ENCODE peak calls at places on chromosomes 2 and 18, in nine cellular contexts. I is K562; E is SK-N-SH; Q is tibial nerve; B is cardiac muscle cell; D is CD8-positive, alpha-beta T cell; H is GM23248; U is MG63; G is fibroblast of lung. W is an unnamed sample.

GRCh38 chr2:101160454-101160853 is 9.3 kb upstream of the TBC1D8 start:
- DNase-seq in I (no peak), E (no peak), Q (no peak), B (peak; percentile 61), D (no peak), H (peak; percentile 83), U (peak; percentile 80), G (peak; percentile 67), W (no peak)

GRCh38 chr2:182077451-182078142 is 91.9 kb downstream of the PPP1R1C start:
- DNase-seq in I (no peak), E (peak; percentile 28), Q (no peak), B (peak; percentile 91), D (no peak), H (peak; percentile 88), U (peak; percentile 33), G (peak; percentile 97), W (no peak)

GRCh38 chr2:228507870-228508269 is 326.4 kb upstream of the SPHKAP start:
- DNase-seq in I (no peak), E (no peak), Q (no peak), B (peak; percentile 13), D (no peak), H (peak; percentile 7), U (no peak), G (peak; percentile 3), W (no peak)

GRCh38 chr2:187169864-187170263 is 278.2 kb downstream of the CALCRL start:
- DNase-seq in I (no peak), E (no peak), Q (no peak), B (no peak), D (no peak), H (no peak), U (no peak), G (no peak), W (no peak)

GRCh38 chr18:2589345-2590060 is 18.1 kb downstream of the NDC80 start:
- DNase-seq in I (no peak), E (no peak), Q (no peak), B (peak; percentile 57), D (no peak), H (no peak), U (no peak), G (no peak), W (no peak)

GRCh38 chr18:6745504-6746031 is 16.1 kb downstream of the ARHGAP28 start:
- DNase-seq in I (no peak), E (no peak), Q (no peak), B (no peak), D (no peak), H (no peak), U (no peak), G (no peak), W (no peak)

GRCh38 chr2:111941531-111941930 is 43.1 kb downstream of the MERTK start:
- DNase-seq in I (no peak), E (no peak), Q (no peak), B (no peak), D (no peak), H (no peak), U (no peak), G (no peak), W (no peak)

GRCh38 chr2:161796192-161796591 is 172.0 kb downstream of the SLC4A10 start:
- DNase-seq in I (no peak), E (no peak), Q (peak; percentile 14), B (peak; percentile 24), D (no peak), H (peak; percentile 44), U (peak; percentile 27), G (peak; percentile 42), W (no peak)

GRCh38 chr2:69600425-69600824 is 43.1 kb downstream of the AAK1 start:
- DNase-seq in I (no peak), E (no peak), Q (no peak), B (no peak), D (no peak), H (no peak), U (no peak), G (no peak), W (no peak)

GRCh38 chr2:168343586-168343985 is 96.2 kb upstream of the STK39 start:
- DNase-seq in I (no peak), E (no peak), Q (no peak), B (peak; percentile 18), D (no peak), H (peak; percentile 80), U (peak; percentile 49), G (peak; percentile 47), W (no peak)

GRCh38 chr2:217279571-217279970 is 419.7 kb upstream of the TNP1 start:
- DNase-seq in I (no peak), E (no peak), Q (no peak), B (peak; percentile 86), D (no peak), H (peak; percentile 97), U (peak; percentile 47), G (peak; percentile 91), W (no peak)

DNA sequence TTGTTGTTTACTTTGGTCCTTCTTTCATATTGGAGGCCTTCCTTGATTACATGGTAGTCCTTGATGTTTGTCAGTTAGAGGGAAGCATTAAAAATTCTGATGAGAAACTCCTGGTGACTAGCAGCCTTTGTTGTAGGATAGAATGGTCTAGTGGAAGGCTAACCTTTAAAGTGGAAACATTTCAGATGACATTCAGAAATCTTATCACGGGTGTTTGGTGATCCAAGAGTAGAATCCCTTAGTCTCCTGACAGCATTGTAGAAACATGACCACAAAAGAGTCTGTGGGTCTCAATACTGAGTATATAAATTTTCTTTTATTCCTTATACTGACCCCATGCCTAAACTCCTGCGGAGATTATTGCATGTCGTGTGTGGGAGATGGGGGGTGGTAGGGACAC is 13.4 kb downstream of the MARCHF7 start:
- DNase-seq in I (no peak), E (no peak), Q (no peak), B (no peak), D (no peak), H (no peak), U (no peak), G (no peak), W (no peak)
- H3K9me3 ChIP-seq in I (no peaks in the 10 kb centered on the region), E (no peaks in the 10 kb centered on the region), Q (no peaks in the 10 kb centered on the region), B (no peaks in the 10 kb centered on the region), D (no peaks in the 10 kb centered on the region), H (no peaks in the 10 kb centered on the region), U (peaks cover 2% of the 10 kb centered on the region), G (no peaks in the 10 kb centered on the region), W (no peaks in the 10 kb centered on the region)

GRCh38 chr2:89841476-89841840 is 1150.0 kb downstream of the RPIA start:
- DNase-seq in I (no peak), E (no peak), Q (no peak), B (no peak), D (no peak), H (no peak), U (no peak), G (no peak), W (no peak)

GRCh38 chr2:89845532-89845931 is 1154.1 kb downstream of the RPIA start:
- DNase-seq in I (no peak), E (no peak), Q (no peak), B (no peak), D (no peak), H (no peak), U (no peak), G (no peak), W (no peak)

GRCh38 chr2:89842180-89842908 is 1150.9 kb downstream of the RPIA start:
- DNase-seq in I (no peak), E (no peak), Q (no peak), B (no peak), D (no peak), H (no peak), U (no peak), G (no peak), W (no peak)

GRCh38 chr2:89848114-89848513 is 1156.6 kb downstream of the RPIA start:
- DNase-seq in I (no peak), E (no peak), Q (no peak), B (no peak), D (no peak), H (no peak), U (no peak), G (no peak), W (no peak)

DNA sequence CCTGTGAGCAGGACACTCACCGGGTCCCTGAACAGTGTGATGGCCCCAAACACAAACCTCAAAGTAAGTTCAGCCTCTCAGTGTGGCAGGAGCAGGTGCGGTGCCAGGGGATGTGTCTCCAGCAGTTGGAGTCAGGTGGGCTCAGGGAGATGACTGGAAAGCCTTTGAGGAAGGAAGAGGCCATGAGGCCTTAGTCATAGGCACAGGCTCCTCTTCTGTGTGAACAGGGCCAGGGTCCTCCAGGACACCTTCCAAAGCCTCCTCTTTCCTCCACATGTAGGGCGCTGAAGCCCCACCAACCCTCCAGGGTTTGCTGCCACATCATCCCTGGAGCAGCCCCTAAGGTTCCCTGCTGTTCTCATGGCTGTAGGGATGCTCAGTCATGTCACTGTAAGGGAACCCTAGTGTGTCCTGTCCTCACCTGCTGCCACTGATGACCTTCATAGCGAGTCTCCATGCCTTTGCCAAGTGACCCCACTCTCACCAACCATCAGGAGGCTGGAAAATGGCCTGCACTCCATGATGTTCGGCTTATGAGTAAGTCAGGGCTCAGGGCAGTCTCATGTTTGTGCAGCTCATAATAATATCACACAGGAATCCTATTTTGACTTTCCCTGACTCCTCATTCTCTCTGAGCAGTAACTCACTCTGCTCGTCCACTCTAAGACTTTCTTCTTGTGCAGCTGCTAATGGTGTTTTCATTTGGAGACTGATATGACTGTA is 1152.9 kb downstream of the RPIA start:
- DNase-seq in I (no peak), E (no peak), Q (no peak), B (no peak), D (no peak), H (no peak), U (no peak), G (no peak), W (no peak)
- H3K9me3 ChIP-seq in I (no peaks in the 10 kb centered on the region), E (no peaks in the 10 kb centered on the region), Q (no peaks in the 10 kb centered on the region), B (peaks cover 28% of the 10 kb centered on the region), D (peaks cover under 1% of the 10 kb centered on the region), H (no peaks in the 10 kb centered on the region), U (peaks cover 9% of the 10 kb centered on the region), G (peaks cover 3% of the 10 kb centered on the region), W (peaks cover 6% of the 10 kb centered on the region)

DNA sequence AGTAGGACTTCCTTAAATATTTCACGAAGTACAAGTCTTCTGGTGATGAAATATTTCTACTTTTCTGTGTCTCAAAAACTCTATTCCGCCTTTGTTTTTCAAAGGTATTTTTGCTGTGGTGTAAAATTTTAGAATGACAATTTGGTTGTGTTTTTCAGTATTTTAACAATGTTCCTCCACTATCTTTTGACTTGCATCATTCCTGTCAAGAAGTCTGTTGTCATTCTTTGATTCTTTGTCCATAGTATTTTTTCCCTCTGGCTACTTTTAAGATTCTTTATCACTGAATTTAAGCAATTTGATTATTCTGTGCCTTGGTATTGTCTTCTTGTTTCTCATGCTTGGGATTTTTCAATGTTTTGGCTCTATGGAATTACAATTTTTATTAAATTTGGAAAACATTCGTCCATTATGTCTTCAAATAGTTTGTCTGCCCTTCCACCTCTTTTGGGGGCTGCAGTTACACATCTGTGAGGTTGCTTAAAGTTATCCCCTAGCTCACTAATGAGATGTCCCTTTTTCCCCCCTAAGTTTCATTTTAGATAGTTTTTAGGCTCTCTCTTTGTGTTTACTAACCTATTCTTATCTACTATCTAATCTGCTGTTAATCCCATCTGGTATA is 76.0 kb downstream of the CAB39 start:
- DNase-seq in I (no peak), E (no peak), Q (no peak), B (no peak), D (no peak), H (no peak), U (no peak), G (no peak), W (no peak)
- H3K9me3 ChIP-seq in I (no peaks in the 10 kb centered on the region), E (no peaks in the 10 kb centered on the region), Q (no peaks in the 10 kb centered on the region), B (no peaks in the 10 kb centered on the region), D (no peaks in the 10 kb centered on the region), H (peaks cover 3% of the 10 kb centered on the region), U (peaks cover 39% of the 10 kb centered on the region), G (no peaks in the 10 kb centered on the region), W (no peaks in the 10 kb centered on the region)

DNA sequence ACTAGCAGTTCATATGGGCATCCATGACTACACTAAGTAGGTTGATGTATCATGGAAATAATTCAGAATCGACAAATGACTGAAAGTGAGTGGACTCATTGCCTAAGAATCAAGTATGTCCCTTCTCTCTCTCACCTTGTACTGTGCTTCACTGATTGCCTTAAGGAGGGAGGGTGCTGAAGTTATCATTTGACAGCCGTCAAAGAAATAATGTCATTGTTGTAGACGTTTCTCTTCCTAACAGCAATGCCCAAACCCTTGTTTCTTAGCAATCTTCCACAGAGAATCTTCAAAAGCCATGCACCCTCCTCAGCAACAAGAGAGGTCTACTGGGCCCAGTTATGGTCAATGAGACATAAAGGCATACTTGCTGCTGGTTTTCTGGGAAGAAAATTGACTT is 785.0 kb downstream of the SUCLG1 start:
- DNase-seq in I (no peak), E (no peak), Q (no peak), B (no peak), D (no peak), H (no peak), U (no peak), G (no peak), W (no peak)
- H3K9me3 ChIP-seq in I (no peaks in the 10 kb centered on the region), E (no peaks in the 10 kb centered on the region), Q (no peaks in the 10 kb centered on the region), B (no peaks in the 10 kb centered on the region), D (no peaks in the 10 kb centered on the region), H (no peaks in the 10 kb centered on the region), U (no peaks in the 10 kb centered on the region), G (no peaks in the 10 kb centered on the region), W (no peaks in the 10 kb centered on the region)